ENCODE peak calls at places on chromosome 18, in five cellular contexts. Y is activated naive CD4-positive, alpha-beta T cell; Z is lower lobe of right lung; S is activated CD8-positive, alpha-beta memory T cell treated with anti-CD3 and anti-CD28 coated beads for 24 hours; B is H54. V is an unnamed sample.

GRCh38 chr18:43283299-43283698 is 6.0 kb upstream of the SYT4 start:
- DNase-seq in Y (no peak), Z (no peak), S (no peak), B (no peak), V (no peak)

GRCh38 chr18:8264861-8265411 is 344.3 kb upstream of the RAB12 start:
- DNase-seq in Y (no peak), Z (no peak), S (no peak), B (no peak), V (no peak)

GRCh38 chr18:21513292-21513691 is 87.2 kb downstream of the ESCO1 start:
- DNase-seq in Y (no peak), Z (no peak), S (no peak), B (no peak), V (no peak)

GRCh38 chr18:22168360-22168921 is 948 bp upstream of the GATA6 start:
- DNase-seq in Y (no peak), Z (no peak), S (no peak), B (no peak), V (no peak)

GRCh38 chr18:46672062-46672970 is 15.3 kb upstream of the LOXHD1 start:
- DNase-seq in Y (no peak), Z (no peak), S (no peak), B (no peak), V (no peak)

GRCh38 chr18:42274488-42275137 is 319.6 kb downstream of the PIK3C3 start:
- DNase-seq in Y (no peak), Z (no peak), S (no peak), B (no peak), V (no peak)

GRCh38 chr18:649341-649740 is 8.1 kb upstream of the TYMS start:
- DNase-seq in Y (no peak), Z (no peak), S (no peak), B (no peak), V (no peak)

GRCh38 chr18:58077329-58077728 is 33.3 kb downstream of the NEDD4L start:
- DNase-seq in Y (no peak), Z (no peak), S (no peak), B (no peak), V (no peak)

GRCh38 chr18:53883771-53884170 is 340.7 kb downstream of the MBD2 start:
- DNase-seq in Y (no peak), Z (no peak), S (no peak), B (no peak), V (no peak)

GRCh38 chr18:34225218-34225553 is 473 bp upstream of the NOL4 start:
- DNase-seq in Y (no peak), Z (no peak), S (no peak), B (no peak), V (no peak)

GRCh38 chr18:57051586-57052044 is 95.3 kb upstream of the BOD1L2 start:
- DNase-seq in Y (no peak), Z (no peak), S (no peak), B (no peak), V (no peak)

GRCh38 chr18:23131693-23132319 is 3.5 kb upstream of the CABLES1 start:
- DNase-seq in Y (peak; percentile 19), Z (no peak), S (peak; percentile 68), B (no peak), V (no peak)

GRCh38 chr18:62447652-62448051 is 75.2 kb upstream of the ZCCHC2 start:
- DNase-seq in Y (no peak), Z (no peak), S (no peak), B (no peak), V (no peak)

GRCh38 chr18:55500316-55501086 is 87.5 kb downstream of the TCF4 start:
- DNase-seq in Y (no peak), Z (no peak), S (no peak), B (no peak), V (no peak)

GRCh38 chr18:46555213-46555612 is 101.8 kb downstream of the LOXHD1 start:
- DNase-seq in Y (no peak), Z (no peak), S (no peak), B (no peak), V (no peak)

GRCh38 chr18:15165048-15165447 is 417.1 kb downstream of the ANKRD30B start:
- DNase-seq in Y (no peak), Z (no peak), S (no peak), B (no peak), V (no peak)

GRCh38 chr18:11981633-11982366 is 493 bp downstream of the IMPA2 start:
- DNase-seq in Y (no peak), Z (peak; percentile 75), S (peak; percentile 75), B (no peak), V (no peak)

GRCh38 chr18:56678836-56679565 is 27.8 kb downstream of the WDR7 start:
- DNase-seq in Y (no peak), Z (no peak), S (no peak), B (no peak), V (no peak)

GRCh38 chr18:48321586-48321985 is 87.6 kb downstream of the ZBTB7C start:
- DNase-seq in Y (no peak), Z (no peak), S (no peak), B (no peak), V (no peak)

GRCh38 chr18:36274296-36274695 is 23.2 kb upstream of the FHOD3 start:
- DNase-seq in Y (no peak), Z (no peak), S (no peak), B (no peak), V (no peak)

V was measured in type B pancreatic cell.